ENCODE peak calls at places on chromosomes 6 and 20, in nine cellular contexts. I is CD4-positive, alpha-beta memory T cell; X is CD8-positive, alpha-beta memory T cell; Q is OCI-LY7; V is breast epithelium; M is RWPE2; L is neuronal stem cell; R is heart left ventricle; N is tibial nerve. O is an unnamed sample. For H3K4me1, the result is how much of the 10 kb centered on the place peaks cover.

GRCh38 chr6:17096657-17097056 is 5.2 kb upstream of the STMND1 start:
- DNase-seq in X (no peak), Q (no peak), L (no peak), N (no peak), M (no peak), I (no peak), R (no peak), V (no peak), O (no peak)

GRCh38 chr6:83474309-83474708 is 38.0 kb upstream of the PRSS35 start:
- DNase-seq in V (no peak), L (no peak), I (no peak), Q (no peak), N (no peak), R (no peak), M (no peak), X (no peak), O (no peak)

GRCh38 chr20:13819885-13820645 is 35.2 kb downstream of the NDUFAF5 start:
- DNase-seq in R (no peak), N (no peak), L (peak), V (no peak), M (no peak), Q (peak), I (peak), X (peak), O (no peak)

GRCh38 chr20:62158541-62158940 is 15.0 kb downstream of the SS18L1 start:
- DNase-seq in V (no peak), I (no peak), L (no peak), N (no peak), X (no peak), R (no peak), M (peak), Q (no peak), O (no peak)

GRCh38 chr20:32470025-32470861 is 112.1 kb downstream of the ASXL1 start:
- DNase-seq in X (no peak), M (no peak), N (no peak), R (peak), I (no peak), L (no peak), Q (peak), V (no peak), O (peak)

GRCh38 chr20:5729348-5729747 is 20.9 kb upstream of the SHLD1 start:
- DNase-seq in M (no peak), R (no peak), L (no peak), V (no peak), N (no peak), X (no peak), I (no peak), Q (no peak), O (no peak)

GRCh38 chr6:70669133-70669532 is 1.4 kb downstream of the SMAP1 start:
- DNase-seq in I (no peak), Q (peak), N (no peak), R (no peak), X (no peak), M (no peak), L (no peak), V (no peak), O (no peak)

GRCh38 chr6:52400316-52401041 is 19.7 kb upstream of the EFHC1 start:
- DNase-seq in R (no peak), V (no peak), X (no peak), M (no peak), Q (no peak), N (no peak), L (no peak), I (no peak), O (no peak)

GRCh38 chr6:117169781-117170281 is 95.5 kb upstream of the VGLL2 start:
- DNase-seq in Q (no peak), X (no peak), R (no peak), N (no peak), V (no peak), L (no peak), M (no peak), I (no peak), O (no peak)

GRCh38 chr6:165204807-165205545 is 104.4 kb downstream of the C6orf118 start:
- DNase-seq in R (no peak), I (no peak), L (peak), V (no peak), N (no peak), X (no peak), Q (no peak), M (no peak), O (no peak)

GRCh38 chr6:22017272-22017671 is 279.6 kb downstream of the PRL start:
- DNase-seq in N (no peak), X (no peak), M (no peak), R (no peak), V (no peak), L (no peak), Q (no peak), I (no peak), O (no peak)

GRCh38 chr6:44126320-44127149 is 717 bp downstream of the MRPL14 start:
- DNase-seq in L (peak), N (peak), M (no peak), R (peak), X (peak), I (peak), V (no peak), Q (peak), O (no peak)
- H3K4me3 ChIP-seq in L (peak), N (peak), M (peak), R (peak), X (peak), I (peak), V (peak), Q (peak), O (peak)

DNA sequence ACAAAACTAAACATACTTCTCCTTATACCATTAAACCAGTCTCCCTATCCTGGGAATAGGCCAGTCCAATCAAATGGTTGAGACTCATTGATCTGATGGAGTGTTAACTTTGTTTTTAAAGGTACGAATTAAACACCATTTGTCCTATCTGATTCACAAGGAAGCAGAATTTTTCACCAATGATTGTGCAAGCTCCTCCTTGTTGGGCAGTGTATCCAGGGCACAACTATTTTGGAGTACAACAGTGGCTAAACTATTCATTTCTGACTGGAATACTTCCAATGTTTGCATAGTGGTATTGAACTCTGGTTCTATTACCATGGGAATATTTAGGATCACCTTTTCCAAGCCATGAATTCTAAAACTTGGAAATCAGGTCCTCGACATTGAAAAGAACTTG is 5.4 kb upstream of the PPP1R3G start:
- DNase-seq in Q (no peak), V (no peak), N (no peak), L (no peak), M (no peak), R (no peak), I (no peak), X (no peak), O (no peak)
- H3K4me1 ChIP-seq in Q (under half), V (under half), N (under half), L (under half), M (under half), R (under half), I (under half), X (under half), O (under half)

GRCh38 chr6:159062965-159063364 is 18.2 kb upstream of the TAGAP start:
- DNase-seq in X (no peak), M (no peak), L (no peak), Q (peak), V (no peak), R (no peak), I (no peak), N (no peak), O (no peak)
- H3K4me3 ChIP-seq in X (peak), M (no peak), L (no peak), Q (peak), V (no peak), R (no peak), I (no peak), N (no peak), O (no peak)

GRCh38 chr20:22342410-22342809 is 242.0 kb downstream of the FOXA2 start:
- DNase-seq in R (no peak), Q (no peak), M (no peak), N (no peak), L (no peak), I (no peak), V (no peak), X (no peak), O (no peak)

GRCh38 chr20:22343612-22344011 is 240.8 kb downstream of the FOXA2 start:
- DNase-seq in I (no peak), Q (no peak), N (no peak), M (no peak), X (no peak), R (no peak), V (no peak), L (no peak), O (no peak)

GRCh38 chr20:22339946-22340345 is 244.4 kb downstream of the FOXA2 start:
- DNase-seq in L (no peak), R (no peak), Q (no peak), N (no peak), M (no peak), V (no peak), X (no peak), I (no peak), O (no peak)

GRCh38 chr20:22339091-22339881 is 245.1 kb downstream of the FOXA2 start:
- DNase-seq in X (no peak), R (no peak), Q (peak), L (peak), I (no peak), N (peak), M (no peak), V (no peak), O (peak)

GRCh38 chr20:22341508-22341907 is 242.9 kb downstream of the FOXA2 start:
- DNase-seq in X (no peak), V (no peak), N (no peak), I (no peak), R (no peak), M (no peak), Q (no peak), L (no peak), O (no peak)
- H3K4me1 ChIP-seq in X (under half), V (under half), N (under half), I (under half), R (under half), M (under half), Q (under half), L (under half), O (under half)

DNA sequence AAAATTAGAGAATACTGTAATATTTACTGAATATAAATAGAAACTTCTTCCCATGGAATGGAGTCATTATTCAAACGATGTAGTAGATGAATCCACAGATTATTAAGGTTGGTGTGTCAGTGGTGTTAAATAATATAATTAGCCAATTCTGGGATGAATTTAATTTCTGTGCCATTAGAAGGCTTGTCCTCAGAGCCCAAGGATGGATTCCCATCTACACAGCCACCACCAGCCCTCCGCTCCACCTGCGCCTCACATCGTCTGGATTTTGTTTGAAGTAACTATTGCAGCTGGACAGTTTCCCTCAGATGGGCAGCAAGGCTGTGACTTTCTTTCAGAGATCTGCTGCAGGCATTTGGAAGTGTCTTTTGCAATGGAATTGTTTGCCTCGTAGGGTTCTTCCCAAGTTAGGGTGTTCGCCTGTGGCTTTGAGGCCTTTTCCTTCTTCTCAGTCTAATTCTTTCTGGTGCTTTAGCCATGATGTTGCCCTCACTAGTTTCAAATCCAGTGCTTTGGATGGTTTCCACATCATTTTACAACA is 104.7 kb downstream of the AIG1 start:
- DNase-seq in X (no peak), V (no peak), I (no peak), N (no peak), M (no peak), Q (no peak), L (no peak), R (no peak), O (no peak)
- H3K4me3 ChIP-seq in X (peak), V (no peak), I (no peak), N (no peak), M (no peak), Q (no peak), L (no peak), R (no peak), O (no peak)

GRCh38 chr20:54837226-54837625 is 361.8 kb downstream of the DOK5 start:
- DNase-seq in X (no peak), R (no peak), M (no peak), V (no peak), N (no peak), L (no peak), Q (no peak), I (no peak), O (no peak)
- H3K4me1 ChIP-seq in X (under half), R (under half), M (under half), V (under half), N (under half), L (under half), Q (under half), I (under half), O (under half)

DNA sequence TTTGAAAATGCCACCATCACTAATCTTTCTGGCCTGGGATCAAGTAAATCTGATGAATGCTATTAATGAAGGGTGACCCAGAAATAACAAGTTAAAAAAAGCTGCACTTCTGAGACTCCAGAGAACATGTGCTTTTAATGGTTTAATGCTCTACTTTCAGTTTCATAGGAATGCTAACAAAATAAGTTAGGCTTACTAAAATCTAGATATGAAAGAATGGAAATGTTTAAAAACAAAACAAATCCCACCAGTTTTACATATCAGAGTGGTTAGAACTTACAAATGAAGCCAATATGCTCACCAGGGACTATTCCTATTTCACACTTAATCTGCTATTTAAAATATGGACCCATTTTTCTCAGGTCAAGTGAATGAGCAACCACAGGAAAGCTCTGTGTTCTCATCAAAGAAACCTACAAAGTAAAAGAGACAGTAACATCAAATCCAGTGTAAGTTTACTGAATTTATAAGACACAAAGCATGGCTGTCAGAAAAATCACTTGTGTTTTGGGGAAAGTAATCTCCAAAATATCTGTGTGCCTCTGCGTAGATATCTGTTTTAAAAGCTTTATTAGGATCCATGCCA is 40.3 kb downstream of the FYN start:
- DNase-seq in L (no peak), I (no peak), N (no peak), V (no peak), R (no peak), Q (no peak), M (no peak), X (no peak), O (no peak)
- H3K4me3 ChIP-seq in L (no peak), I (no peak), N (no peak), V (no peak), R (no peak), Q (no peak), M (no peak), X (peak), O (no peak)

O was measured in lung.